ENCODE peak calls at places on chromosome 1, in five cellular contexts. One of them, this sample, is unnamed. For H3K4me1, the result is how much of the 10 kb centered on the place peaks cover.

GRCh38 chr1:220825819-220826551 is 39.3 kb downstream of the MTARC1 start:
- DNase-seq in upper lobe of right lung: peak
- DNase-seq in cardiac muscle cell: peak
- DNase-seq in SK-N-SH: no peak
- DNase-seq in heart left ventricle: no peak
- DNase-seq in this sample: no peak

GRCh38 chr1:91490501-91490900 is 10.2 kb upstream of the CDC7 start:
- DNase-seq in upper lobe of right lung: no peak
- DNase-seq in cardiac muscle cell: peak
- DNase-seq in SK-N-SH: no peak
- DNase-seq in heart left ventricle: no peak
- DNase-seq in this sample: no peak

GRCh38 chr1:26705788-26706237 is 10.0 kb downstream of the ARID1A start:
- DNase-seq in upper lobe of right lung: no peak
- DNase-seq in cardiac muscle cell: peak
- DNase-seq in SK-N-SH: no peak
- DNase-seq in heart left ventricle: no peak
- DNase-seq in this sample: no peak

GRCh38 chr1:153306303-153307220 is 6.2 kb downstream of the PGLYRP3 start:
- DNase-seq in upper lobe of right lung: no peak
- DNase-seq in cardiac muscle cell: no peak
- DNase-seq in SK-N-SH: no peak
- DNase-seq in heart left ventricle: no peak
- DNase-seq in this sample: no peak

GRCh38 chr1:95042286-95042685 is 30.5 kb downstream of the ALG14 start:
- DNase-seq in upper lobe of right lung: no peak
- DNase-seq in cardiac muscle cell: peak
- DNase-seq in SK-N-SH: no peak
- DNase-seq in heart left ventricle: peak
- DNase-seq in this sample: no peak

GRCh38 chr1:201827321-201828281 is 1.4 kb upstream of the IPO9 start:
- DNase-seq in upper lobe of right lung: no peak
- DNase-seq in cardiac muscle cell: peak
- DNase-seq in SK-N-SH: no peak
- DNase-seq in heart left ventricle: no peak
- DNase-seq in this sample: no peak

GRCh38 chr1:86948212-86948611 is 33.8 kb downstream of the HS2ST1 start:
- DNase-seq in upper lobe of right lung: no peak
- DNase-seq in cardiac muscle cell: peak
- DNase-seq in SK-N-SH: no peak
- DNase-seq in heart left ventricle: peak
- DNase-seq in this sample: no peak

GRCh38 chr1:4506591-4506990 is 147.8 kb upstream of the AJAP1 start:
- DNase-seq in upper lobe of right lung: peak
- DNase-seq in cardiac muscle cell: no peak
- DNase-seq in SK-N-SH: no peak
- DNase-seq in heart left ventricle: no peak
- DNase-seq in this sample: no peak

GRCh38 chr1:41846595-41846994 is 72.1 kb downstream of the HIVEP3 start:
- DNase-seq in upper lobe of right lung: no peak
- DNase-seq in cardiac muscle cell: peak
- DNase-seq in SK-N-SH: no peak
- DNase-seq in heart left ventricle: no peak
- DNase-seq in this sample: no peak

GRCh38 chr1:41313661-41314131 is 47.5 kb upstream of the FOXO6 start:
- DNase-seq in upper lobe of right lung: no peak
- DNase-seq in cardiac muscle cell: peak
- DNase-seq in SK-N-SH: peak
- DNase-seq in heart left ventricle: no peak
- DNase-seq in this sample: no peak

GRCh38 chr1:201582261-201582951 is 43.5 kb downstream of the NAV1 start:
- DNase-seq in upper lobe of right lung: peak
- DNase-seq in cardiac muscle cell: peak
- DNase-seq in SK-N-SH: peak
- DNase-seq in heart left ventricle: peak
- DNase-seq in this sample: no peak

GRCh38 chr1:228154021-228154684 is 4.4 kb downstream of the GJC2 start:
- DNase-seq in upper lobe of right lung: no peak
- DNase-seq in cardiac muscle cell: no peak
- DNase-seq in SK-N-SH: no peak
- DNase-seq in heart left ventricle: no peak
- DNase-seq in this sample: no peak

GRCh38 chr1:34266127-34266951 is 89.6 kb downstream of the C1orf94 start:
- DNase-seq in upper lobe of right lung: no peak
- DNase-seq in cardiac muscle cell: no peak
- DNase-seq in SK-N-SH: peak
- DNase-seq in heart left ventricle: no peak
- DNase-seq in this sample: no peak

GRCh38 chr1:209885403-209886218 is 52.4 kb upstream of the SYT14 start:
- DNase-seq in upper lobe of right lung: no peak
- DNase-seq in cardiac muscle cell: no peak
- DNase-seq in SK-N-SH: no peak
- DNase-seq in heart left ventricle: no peak
- DNase-seq in this sample: no peak

GRCh38 chr1:117631761-117632160 is 25.9 kb downstream of the TENT5C start:
- DNase-seq in upper lobe of right lung: no peak
- DNase-seq in cardiac muscle cell: no peak
- DNase-seq in SK-N-SH: no peak
- DNase-seq in heart left ventricle: no peak
- DNase-seq in this sample: no peak

GRCh38 chr1:84223751-84224432 is 77.6 kb upstream of the SAMD13 start:
- DNase-seq in upper lobe of right lung: no peak
- DNase-seq in cardiac muscle cell: no peak
- DNase-seq in SK-N-SH: no peak
- DNase-seq in heart left ventricle: no peak
- DNase-seq in this sample: no peak

GRCh38 chr1:230682274-230682673 is 31.6 kb downstream of the AGT start:
- DNase-seq in upper lobe of right lung: no peak
- DNase-seq in cardiac muscle cell: no peak
- DNase-seq in SK-N-SH: no peak
- DNase-seq in heart left ventricle: peak
- DNase-seq in this sample: no peak

GRCh38 chr1:27556781-27557595 is 47.0 kb downstream of the AHDC1 start:
- DNase-seq in upper lobe of right lung: peak
- DNase-seq in cardiac muscle cell: peak
- DNase-seq in SK-N-SH: peak
- DNase-seq in heart left ventricle: peak
- DNase-seq in this sample: peak

GRCh38 chr1:182120411-182121258 is 59.1 kb upstream of the ZNF648 start:
- DNase-seq in upper lobe of right lung: peak
- DNase-seq in cardiac muscle cell: peak
- DNase-seq in SK-N-SH: no peak
- DNase-seq in heart left ventricle: no peak
- DNase-seq in this sample: no peak

GRCh38 chr1:205598841-205599666 is 32.8 kb downstream of the ELK4 start:
- DNase-seq in upper lobe of right lung: no peak
- DNase-seq in cardiac muscle cell: peak
- DNase-seq in SK-N-SH: no peak
- DNase-seq in heart left ventricle: peak
- DNase-seq in this sample: peak

GRCh38 chr1:169089776-169090175 is 16.7 kb upstream of the ATP1B1 start:
- DNase-seq in upper lobe of right lung: no peak
- DNase-seq in cardiac muscle cell: no peak
- DNase-seq in SK-N-SH: no peak
- DNase-seq in heart left ventricle: no peak
- DNase-seq in this sample: no peak

GRCh38 chr1:66253330-66253921 is 280.5 kb upstream of the SGIP1 start:
- DNase-seq in upper lobe of right lung: no peak
- DNase-seq in cardiac muscle cell: peak
- DNase-seq in SK-N-SH: peak
- DNase-seq in heart left ventricle: peak
- DNase-seq in this sample: no peak

GRCh38 chr1:117670996-117671780 is 65.3 kb downstream of the TENT5C start:
- DNase-seq in upper lobe of right lung: no peak
- DNase-seq in cardiac muscle cell: no peak
- DNase-seq in SK-N-SH: no peak
- DNase-seq in heart left ventricle: no peak
- DNase-seq in this sample: no peak

GRCh38 chr1:53949023-53949611 is 3.0 kb downstream of the LRRC42 start:
- DNase-seq in upper lobe of right lung: no peak
- DNase-seq in cardiac muscle cell: peak
- DNase-seq in SK-N-SH: peak
- DNase-seq in heart left ventricle: no peak
- DNase-seq in this sample: no peak

GRCh38 chr1:75125161-75125681 is 9.0 kb upstream of the LHX8 start:
- DNase-seq in upper lobe of right lung: no peak
- DNase-seq in cardiac muscle cell: no peak
- DNase-seq in SK-N-SH: no peak
- DNase-seq in heart left ventricle: no peak
- DNase-seq in this sample: no peak

GRCh38 chr1:109187127-109187526 is 26.6 kb upstream of the SARS1 start:
- DNase-seq in upper lobe of right lung: no peak
- DNase-seq in cardiac muscle cell: no peak
- DNase-seq in SK-N-SH: no peak
- DNase-seq in heart left ventricle: no peak
- DNase-seq in this sample: no peak

GRCh38 chr1:109186704-109187071 is 27.0 kb upstream of the SARS1 start:
- DNase-seq in upper lobe of right lung: peak
- DNase-seq in cardiac muscle cell: no peak
- DNase-seq in SK-N-SH: no peak
- DNase-seq in heart left ventricle: peak
- DNase-seq in this sample: no peak

GRCh38 chr1:109190189-109190588 is 23.5 kb upstream of the SARS1 start:
- DNase-seq in upper lobe of right lung: no peak
- DNase-seq in cardiac muscle cell: no peak
- DNase-seq in SK-N-SH: no peak
- DNase-seq in heart left ventricle: no peak
- DNase-seq in this sample: no peak

GRCh38 chr1:109188776-109189175 is 24.9 kb upstream of the SARS1 start:
- DNase-seq in upper lobe of right lung: peak
- DNase-seq in cardiac muscle cell: no peak
- DNase-seq in SK-N-SH: no peak
- DNase-seq in heart left ventricle: no peak
- DNase-seq in this sample: no peak

GRCh38 chr1:109188200-109188599 is 25.5 kb upstream of the SARS1 start:
- DNase-seq in upper lobe of right lung: peak
- DNase-seq in cardiac muscle cell: no peak
- DNase-seq in SK-N-SH: no peak
- DNase-seq in heart left ventricle: no peak
- DNase-seq in this sample: no peak
- H3K4me1 ChIP-seq in upper lobe of right lung: under half
- H3K4me1 ChIP-seq in cardiac muscle cell: under half
- H3K4me1 ChIP-seq in SK-N-SH: under half
- H3K4me1 ChIP-seq in heart left ventricle: under half
- H3K4me1 ChIP-seq in this sample: under half

GRCh38 chr1:22876359-22877111 is 96.1 kb downstream of the LACTBL1 start:
- DNase-seq in upper lobe of right lung: no peak
- DNase-seq in cardiac muscle cell: peak
- DNase-seq in SK-N-SH: no peak
- DNase-seq in heart left ventricle: no peak
- DNase-seq in this sample: no peak

GRCh38 chr1:22872971-22873664 is 99.5 kb downstream of the LACTBL1 start:
- DNase-seq in upper lobe of right lung: no peak
- DNase-seq in cardiac muscle cell: no peak
- DNase-seq in SK-N-SH: no peak
- DNase-seq in heart left ventricle: no peak
- DNase-seq in this sample: no peak

GRCh38 chr1:22875851-22876250 is 96.8 kb downstream of the LACTBL1 start:
- DNase-seq in upper lobe of right lung: no peak
- DNase-seq in cardiac muscle cell: no peak
- DNase-seq in SK-N-SH: no peak
- DNase-seq in heart left ventricle: no peak
- DNase-seq in this sample: no peak

GRCh38 chr1:22875240-22875639 is 97.4 kb downstream of the LACTBL1 start:
- DNase-seq in upper lobe of right lung: no peak
- DNase-seq in cardiac muscle cell: no peak
- DNase-seq in SK-N-SH: no peak
- DNase-seq in heart left ventricle: no peak
- DNase-seq in this sample: no peak

GRCh38 chr1:22874785-22875184 is 97.9 kb downstream of the LACTBL1 start:
- DNase-seq in upper lobe of right lung: no peak
- DNase-seq in cardiac muscle cell: no peak
- DNase-seq in SK-N-SH: no peak
- DNase-seq in heart left ventricle: no peak
- DNase-seq in this sample: no peak
- H3K4me1 ChIP-seq in upper lobe of right lung: under half
- H3K4me1 ChIP-seq in cardiac muscle cell: under half
- H3K4me1 ChIP-seq in SK-N-SH: under half
- H3K4me1 ChIP-seq in heart left ventricle: under half
- H3K4me1 ChIP-seq in this sample: under half

DNA sequence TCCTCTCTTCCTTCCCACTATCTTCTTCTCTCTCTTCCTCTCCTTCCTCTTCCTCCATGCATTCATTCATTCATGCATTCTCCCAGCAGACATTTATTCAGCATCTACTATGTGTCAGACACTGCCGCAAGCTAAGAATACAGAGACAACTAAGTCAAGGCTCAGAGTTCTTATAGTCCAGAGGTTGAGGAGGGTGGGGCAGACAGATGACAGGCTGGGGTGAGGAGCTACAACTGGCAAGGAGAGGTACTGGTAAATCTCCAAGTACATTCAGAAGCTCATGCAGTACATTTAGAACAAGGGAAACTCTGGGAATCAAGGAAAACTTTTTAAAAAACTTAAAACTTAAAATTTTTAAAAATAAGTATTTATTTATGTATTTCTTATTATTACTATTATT is 56.4 kb upstream of the FMOD start:
- DNase-seq in upper lobe of right lung: no peak
- DNase-seq in cardiac muscle cell: no peak
- DNase-seq in SK-N-SH: no peak
- DNase-seq in heart left ventricle: no peak
- DNase-seq in this sample: no peak
- H3K4me1 ChIP-seq in upper lobe of right lung: under half
- H3K4me1 ChIP-seq in cardiac muscle cell: under half
- H3K4me1 ChIP-seq in SK-N-SH: under half
- H3K4me1 ChIP-seq in heart left ventricle: under half
- H3K4me1 ChIP-seq in this sample: under half

DNA sequence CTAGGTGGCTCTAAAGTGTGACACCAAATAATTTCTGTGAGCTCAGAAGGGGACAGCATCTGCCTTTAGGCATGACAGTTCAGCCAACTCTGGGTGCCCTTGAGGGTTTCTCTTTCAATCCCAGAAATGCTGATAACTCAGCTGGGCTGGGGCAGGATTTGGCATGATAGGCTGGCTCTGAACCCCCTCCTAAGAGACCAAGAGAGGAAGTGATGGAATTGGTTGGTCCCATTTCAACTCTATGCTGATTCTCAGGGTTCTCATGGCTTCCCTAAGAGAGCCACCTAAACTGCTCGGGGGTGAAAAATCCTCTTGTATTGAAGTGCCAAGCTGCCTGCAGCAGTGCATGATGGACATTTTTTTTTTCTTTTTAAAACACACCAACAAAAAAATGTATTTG is 28.5 kb upstream of the TMEM39B start:
- DNase-seq in upper lobe of right lung: no peak
- DNase-seq in cardiac muscle cell: no peak
- DNase-seq in SK-N-SH: no peak
- DNase-seq in heart left ventricle: no peak
- DNase-seq in this sample: no peak
- H3K4me1 ChIP-seq in upper lobe of right lung: under half
- H3K4me1 ChIP-seq in cardiac muscle cell: under half
- H3K4me1 ChIP-seq in SK-N-SH: under half
- H3K4me1 ChIP-seq in heart left ventricle: under half
- H3K4me1 ChIP-seq in this sample: under half

DNA sequence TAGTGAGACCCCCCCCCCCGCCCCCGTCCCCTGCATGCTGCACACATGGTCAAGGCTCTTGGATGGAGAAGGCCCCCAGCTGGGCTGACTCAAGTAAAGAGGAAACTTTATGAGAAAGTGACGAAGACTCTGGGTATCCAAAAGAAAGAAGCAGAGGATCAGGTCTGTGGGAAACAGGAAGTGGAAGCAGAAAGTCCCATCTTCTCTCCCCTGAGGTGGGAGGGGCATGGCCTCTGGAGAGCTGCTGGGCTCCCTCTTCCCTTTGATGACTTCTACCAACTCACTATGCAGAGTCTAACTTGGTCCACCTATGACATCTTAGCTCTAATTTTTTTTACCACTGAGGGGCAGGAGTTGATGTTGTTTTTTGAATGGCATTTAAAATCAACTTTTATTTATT is 42.7 kb upstream of the LIN9 start:
- DNase-seq in upper lobe of right lung: no peak
- DNase-seq in cardiac muscle cell: no peak
- DNase-seq in SK-N-SH: no peak
- DNase-seq in heart left ventricle: no peak
- DNase-seq in this sample: no peak
- H3K4me1 ChIP-seq in upper lobe of right lung: under half
- H3K4me1 ChIP-seq in cardiac muscle cell: half or more
- H3K4me1 ChIP-seq in SK-N-SH: under half
- H3K4me1 ChIP-seq in heart left ventricle: under half
- H3K4me1 ChIP-seq in this sample: under half